ENCODE peak calls at places on chromosomes 12 and 14, in five cellular contexts. K is GM04503; W is activated CD4-positive, CD25-positive, alpha-beta regulatory T cell treated with anti-CD3 and anti-CD28 coated beads, Interleukin-2, amount 50 U/mL, for 16 hours; I is aorta; C is memory B cell. V is an unnamed sample.

GRCh38 chr12:51926718-51927117 is 19.4 kb downstream of the ACVRL1 start:
- DNase-seq in K (no peak), W (no peak), I (no peak), C (no peak), V (peak; percentile 48)

GRCh38 chr12:91877022-91877421 is 268.6 kb downstream of the BTG1 start:
- DNase-seq in K (no peak), W (peak; percentile 71), I (no peak), C (peak; percentile 37), V (peak; percentile 45)

GRCh38 chr12:69061574-69061973 is 128.6 kb upstream of the CPM start:
- DNase-seq in K (no peak), W (no peak), I (no peak), C (no peak), V (no peak)

GRCh38 chr12:63922446-63922845 is 77.9 kb downstream of the SRGAP1 start:
- DNase-seq in K (peak; percentile 47), W (no peak), I (no peak), C (no peak), V (no peak)

GRCh38 chr14:96126783-96127271 is 77.8 kb upstream of the BDKRB2 start:
- DNase-seq in K (no peak), W (no peak), I (no peak), C (no peak), V (no peak)

GRCh38 chr12:76346798-76347420 is 1.3 kb downstream of the BBS10 start:
- DNase-seq in K (peak; percentile 36), W (no peak), I (no peak), C (no peak), V (peak; percentile 64)

GRCh38 chr14:31205681-31206535 is 1.7 kb downstream of the HECTD1 start:
- DNase-seq in K (peak; percentile 79), W (no peak), I (no peak), C (no peak), V (peak; percentile 18)

GRCh38 chr12:100576311-100577036 is 3.0 kb downstream of the GAS2L3 start:
- DNase-seq in K (peak; percentile 53), W (no peak), I (no peak), C (no peak), V (peak; percentile 1)

GRCh38 chr12:104340917-104341611 is 37.5 kb downstream of the EID3 start:
- DNase-seq in K (no peak), W (no peak), I (no peak), C (no peak), V (no peak)

GRCh38 chr12:24307153-24307552 is 357.7 kb upstream of the SOX5 start:
- DNase-seq in K (no peak), W (no peak), I (no peak), C (no peak), V (no peak)

GRCh38 chr12:124507188-124508109 is 60.0 kb downstream of the NCOR2 start:
- DNase-seq in K (no peak), W (no peak), I (no peak), C (no peak), V (no peak)

GRCh38 chr12:1203735-1204019 is 212.7 kb downstream of the ERC1 start:
- DNase-seq in K (no peak), W (no peak), I (no peak), C (no peak), V (no peak)

GRCh38 chr12:42588981-42589464 is 523 bp downstream of the PRICKLE1 start:
- DNase-seq in K (no peak), W (no peak), I (peak; percentile 80), C (peak; percentile 32), V (no peak)

GRCh38 chr14:71714225-71714624 is 218.0 kb upstream of the RGS6 start:
- DNase-seq in K (peak; percentile 96), W (no peak), I (no peak), C (no peak), V (no peak)

GRCh38 chr12:52566847-52567291 is 6.8 kb downstream of the KRT74 start:
- DNase-seq in K (no peak), W (no peak), I (no peak), C (no peak), V (no peak)

GRCh38 chr12:29073631-29074239 is 75.3 kb upstream of the FAR2 start:
- DNase-seq in K (no peak), W (peak; percentile 2), I (no peak), C (no peak), V (peak; percentile 82)

GRCh38 chr14:70567791-70568190 is 32.7 kb downstream of the MED6 start:
- DNase-seq in K (no peak), W (no peak), I (no peak), C (no peak), V (peak; percentile 48)

GRCh38 chr14:106185837-106186233 is 659.5 kb downstream of the TMEM121 start:
- DNase-seq in K (no peak), W (peak; percentile 31), I (no peak), C (no peak), V (peak; percentile 3)

GRCh38 chr12:116882742-116883141 is 1.5 kb upstream of the HRK start:
- DNase-seq in K (no peak), W (no peak), I (no peak), C (no peak), V (no peak)